ENCODE peak calls at places on chromosomes 11 and 22, in four cellular contexts. One of them, this sample, is unnamed. For H3K36me3, the result is how much of the 10 kb centered on the place peaks cover.

GRCh38 chr11:1040428-1041148 is 4.1 kb upstream of the MUC6 start:
- DNase-seq in esophagus muscularis mucosa: no peak
- DNase-seq in H1: no peak
- DNase-seq in transverse colon: no peak
- DNase-seq in this sample: no peak

GRCh38 chr11:75813126-75813525 is 1.9 kb upstream of the UVRAG start:
- DNase-seq in H1: no peak
- DNase-seq in transverse colon: no peak
- DNase-seq in esophagus muscularis mucosa: no peak
- DNase-seq in this sample: no peak

GRCh38 chr11:33687733-33688479 is 12.7 kb downstream of the C11orf91 start:
- DNase-seq in transverse colon: no peak
- DNase-seq in H1: peak
- DNase-seq in esophagus muscularis mucosa: no peak
- DNase-seq in this sample: no peak

GRCh38 chr22:36612458-36612857 is 83.5 kb upstream of the EIF3D start:
- DNase-seq in H1: no peak
- DNase-seq in esophagus muscularis mucosa: no peak
- DNase-seq in transverse colon: no peak
- DNase-seq in this sample: no peak

GRCh38 chr11:16813141-16813540 is 74.7 kb downstream of the C11orf58 start:
- DNase-seq in transverse colon: no peak
- DNase-seq in esophagus muscularis mucosa: no peak
- DNase-seq in H1: no peak
- DNase-seq in this sample: no peak

GRCh38 chr11:117384045-117384444 is 56.4 kb downstream of the CEP164 start:
- DNase-seq in transverse colon: no peak
- DNase-seq in esophagus muscularis mucosa: no peak
- DNase-seq in H1: no peak
- DNase-seq in this sample: no peak

GRCh38 chr11:72297828-72298227 is 53.9 kb upstream of the PHOX2A start:
- DNase-seq in H1: no peak
- DNase-seq in esophagus muscularis mucosa: no peak
- DNase-seq in transverse colon: no peak
- DNase-seq in this sample: peak

GRCh38 chr11:62909107-62909894 is 11.9 kb downstream of the CHRM1 start:
- DNase-seq in H1: peak
- DNase-seq in transverse colon: peak
- DNase-seq in esophagus muscularis mucosa: no peak
- DNase-seq in this sample: peak

GRCh38 chr11:108967571-108967970 is 302.7 kb downstream of the DDX10 start:
- DNase-seq in H1: no peak
- DNase-seq in esophagus muscularis mucosa: no peak
- DNase-seq in transverse colon: no peak
- DNase-seq in this sample: no peak

GRCh38 chr22:50059185-50059880 is 1.2 kb upstream of the TTLL8 start:
- DNase-seq in esophagus muscularis mucosa: no peak
- DNase-seq in H1: no peak
- DNase-seq in transverse colon: no peak
- DNase-seq in this sample: no peak

GRCh38 chr11:8233691-8234424 is 29.8 kb downstream of the LMO1 start:
- DNase-seq in H1: no peak
- DNase-seq in esophagus muscularis mucosa: no peak
- DNase-seq in transverse colon: no peak
- DNase-seq in this sample: no peak

GRCh38 chr11:19730373-19730772 is 17.7 kb downstream of the NAV2 start:
- DNase-seq in esophagus muscularis mucosa: no peak
- DNase-seq in H1: no peak
- DNase-seq in transverse colon: peak
- DNase-seq in this sample: no peak

GRCh38 chr11:62421996-62422395 is 3.2 kb downstream of the SCGB1A1 start:
- DNase-seq in transverse colon: no peak
- DNase-seq in esophagus muscularis mucosa: no peak
- DNase-seq in H1: no peak
- DNase-seq in this sample: no peak

GRCh38 chr11:135033545-135033944 is 621.5 kb upstream of the B3GAT1 start:
- DNase-seq in esophagus muscularis mucosa: peak
- DNase-seq in H1: peak
- DNase-seq in transverse colon: no peak
- DNase-seq in this sample: no peak

GRCh38 chr22:26552466-26552865 is 37.5 kb downstream of the TPST2 start:
- DNase-seq in transverse colon: no peak
- DNase-seq in H1: no peak
- DNase-seq in esophagus muscularis mucosa: no peak
- DNase-seq in this sample: no peak

GRCh38 chr22:36636916-36637315 is 66.6 kb downstream of the CACNG2 start:
- DNase-seq in transverse colon: no peak
- DNase-seq in H1: no peak
- DNase-seq in esophagus muscularis mucosa: no peak
- DNase-seq in this sample: no peak

GRCh38 chr22:43853328-43853931 is 8.9 kb downstream of the SULT4A1 start:
- DNase-seq in H1: no peak
- DNase-seq in esophagus muscularis mucosa: no peak
- DNase-seq in transverse colon: no peak
- DNase-seq in this sample: no peak

GRCh38 chr11:15711311-15711710 is 596.6 kb downstream of the INSC start:
- DNase-seq in esophagus muscularis mucosa: no peak
- DNase-seq in transverse colon: no peak
- DNase-seq in H1: peak
- DNase-seq in this sample: no peak

GRCh38 chr11:40370821-40371616 is 1088.4 kb downstream of the LRRC4C start:
- DNase-seq in esophagus muscularis mucosa: no peak
- DNase-seq in transverse colon: no peak
- DNase-seq in H1: no peak
- DNase-seq in this sample: no peak

GRCh38 chr11:67275606-67276409 is 9.5 kb downstream of the GRK2 start:
- DNase-seq in H1: no peak
- DNase-seq in esophagus muscularis mucosa: no peak
- DNase-seq in transverse colon: no peak
- DNase-seq in this sample: no peak

GRCh38 chr22:17754233-17754925 is 19.9 kb downstream of the BID start:
- DNase-seq in esophagus muscularis mucosa: no peak
- DNase-seq in H1: no peak
- DNase-seq in transverse colon: no peak
- DNase-seq in this sample: no peak

GRCh38 chr11:58301576-58301975 is 33.5 kb upstream of the OR10W1 start:
- DNase-seq in H1: no peak
- DNase-seq in transverse colon: no peak
- DNase-seq in esophagus muscularis mucosa: no peak
- DNase-seq in this sample: no peak

GRCh38 chr11:13062115-13062514 is 53.0 kb downstream of the RASSF10 start:
- DNase-seq in H1: no peak
- DNase-seq in esophagus muscularis mucosa: no peak
- DNase-seq in transverse colon: no peak
- DNase-seq in this sample: no peak

GRCh38 chr11:56783448-56784041 is 35.0 kb upstream of the OR9G4 start:
- DNase-seq in transverse colon: no peak
- DNase-seq in H1: no peak
- DNase-seq in esophagus muscularis mucosa: no peak
- DNase-seq in this sample: no peak

GRCh38 chr11:4375431-4376113 is 7.4 kb upstream of the OR52B4 start:
- DNase-seq in transverse colon: no peak
- DNase-seq in H1: no peak
- DNase-seq in esophagus muscularis mucosa: no peak
- DNase-seq in this sample: no peak

GRCh38 chr11:36108812-36109498 is 165.1 kb downstream of the LDLRAD3 start:
- DNase-seq in transverse colon: no peak
- DNase-seq in esophagus muscularis mucosa: no peak
- DNase-seq in H1: no peak
- DNase-seq in this sample: no peak

GRCh38 chr22:42985541-42985925 is 29.4 kb downstream of the PACSIN2 start:
- DNase-seq in esophagus muscularis mucosa: no peak
- DNase-seq in transverse colon: no peak
- DNase-seq in H1: no peak
- DNase-seq in this sample: no peak

DNA sequence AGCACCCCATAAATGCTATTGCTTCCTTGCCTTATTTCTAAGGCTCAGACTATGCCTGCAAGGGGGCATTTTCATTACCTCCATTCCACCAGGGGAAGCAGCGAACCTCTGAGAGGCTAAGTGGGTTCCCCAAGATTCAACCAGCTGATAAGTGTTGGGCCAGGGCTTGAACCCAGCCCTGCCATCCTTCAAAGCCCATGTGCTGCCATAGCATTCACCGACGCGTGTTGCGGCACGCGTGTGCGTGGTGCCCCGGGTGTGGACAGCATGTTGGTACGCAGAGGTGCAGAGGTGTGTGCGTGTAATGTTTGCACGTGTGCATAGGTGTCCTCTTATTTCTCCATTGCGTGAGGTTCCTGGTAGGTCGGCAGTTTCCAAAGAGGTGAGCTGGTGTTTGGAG is 66.0 kb upstream of the PPARA start:
- DNase-seq in H1: no peak
- DNase-seq in transverse colon: peak
- DNase-seq in esophagus muscularis mucosa: no peak
- DNase-seq in this sample: no peak
- H3K36me3 ChIP-seq in H1: under half
- H3K36me3 ChIP-seq in transverse colon: under half
- H3K36me3 ChIP-seq in esophagus muscularis mucosa: under half
- H3K36me3 ChIP-seq in this sample: under half

GRCh38 chr11:128502736-128503135 is 84.6 kb downstream of the ETS1 start:
- DNase-seq in esophagus muscularis mucosa: no peak
- DNase-seq in H1: no peak
- DNase-seq in transverse colon: no peak
- DNase-seq in this sample: no peak

GRCh38 chr11:128500488-128500887 is 86.9 kb downstream of the ETS1 start:
- DNase-seq in esophagus muscularis mucosa: no peak
- DNase-seq in H1: no peak
- DNase-seq in transverse colon: no peak
- DNase-seq in this sample: no peak

GRCh38 chr11:128499613-128500213 is 87.6 kb downstream of the ETS1 start:
- DNase-seq in esophagus muscularis mucosa: no peak
- DNase-seq in transverse colon: no peak
- DNase-seq in H1: no peak
- DNase-seq in this sample: no peak

GRCh38 chr11:128501576-128502549 is 85.5 kb downstream of the ETS1 start:
- DNase-seq in transverse colon: no peak
- DNase-seq in H1: no peak
- DNase-seq in esophagus muscularis mucosa: no peak
- DNase-seq in this sample: no peak

GRCh38 chr11:128501008-128501407 is 86.3 kb downstream of the ETS1 start:
- DNase-seq in transverse colon: no peak
- DNase-seq in H1: no peak
- DNase-seq in esophagus muscularis mucosa: no peak
- DNase-seq in this sample: no peak
- TF ChIP-seq POLR2AphosphoS5 in transverse colon: no peak
- TF ChIP-seq POLR2AphosphoS5 in H1: no peak
- TF ChIP-seq POLR2AphosphoS5 in esophagus muscularis mucosa: no peak
- TF ChIP-seq POLR2AphosphoS5 in this sample: no peak

DNA sequence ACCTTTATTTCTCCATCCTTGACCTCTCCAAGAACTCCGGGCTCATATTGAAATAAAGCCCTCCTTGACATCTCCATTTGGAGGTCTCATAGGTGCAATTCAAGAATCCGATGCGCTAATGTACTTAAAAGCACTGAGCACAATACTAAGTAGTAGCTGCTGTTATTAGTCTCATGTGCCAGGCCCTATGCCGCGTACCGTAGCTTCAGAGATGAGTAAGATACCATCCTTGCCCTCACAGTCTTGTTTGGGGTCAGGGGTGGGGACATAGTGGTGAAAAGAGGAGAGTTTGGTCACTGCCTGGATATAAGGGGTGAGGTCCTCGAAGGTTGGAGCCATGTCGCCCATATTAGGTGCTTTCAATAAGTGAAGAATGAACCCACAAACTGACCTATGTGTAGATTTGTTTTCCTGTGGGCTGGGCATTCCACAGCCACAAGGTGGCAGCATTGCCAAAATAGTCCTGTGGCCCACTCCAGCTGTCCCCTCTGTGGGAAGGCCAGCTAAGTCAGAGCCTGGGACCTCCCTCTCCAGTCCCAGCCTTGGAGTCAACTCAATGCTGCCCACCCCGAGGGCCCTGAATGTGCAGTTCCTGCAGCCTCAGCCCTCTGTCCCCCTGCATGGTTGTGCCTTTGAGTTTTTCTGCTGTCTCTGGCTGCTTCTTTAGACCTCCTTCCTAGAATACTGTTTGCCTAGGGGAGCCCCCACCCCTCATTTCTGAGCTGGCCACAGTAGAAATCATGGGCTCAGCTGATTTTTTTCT is 6.5 kb downstream of the DCPS start:
- DNase-seq in esophagus muscularis mucosa: peak
- DNase-seq in H1: peak
- DNase-seq in transverse colon: peak
- DNase-seq in this sample: peak
- TF ChIP-seq POLR2A in esophagus muscularis mucosa: no peak
- TF ChIP-seq POLR2A in H1: no peak
- TF ChIP-seq POLR2A in transverse colon: no peak
- TF ChIP-seq POLR2A in this sample: no peak

DNA sequence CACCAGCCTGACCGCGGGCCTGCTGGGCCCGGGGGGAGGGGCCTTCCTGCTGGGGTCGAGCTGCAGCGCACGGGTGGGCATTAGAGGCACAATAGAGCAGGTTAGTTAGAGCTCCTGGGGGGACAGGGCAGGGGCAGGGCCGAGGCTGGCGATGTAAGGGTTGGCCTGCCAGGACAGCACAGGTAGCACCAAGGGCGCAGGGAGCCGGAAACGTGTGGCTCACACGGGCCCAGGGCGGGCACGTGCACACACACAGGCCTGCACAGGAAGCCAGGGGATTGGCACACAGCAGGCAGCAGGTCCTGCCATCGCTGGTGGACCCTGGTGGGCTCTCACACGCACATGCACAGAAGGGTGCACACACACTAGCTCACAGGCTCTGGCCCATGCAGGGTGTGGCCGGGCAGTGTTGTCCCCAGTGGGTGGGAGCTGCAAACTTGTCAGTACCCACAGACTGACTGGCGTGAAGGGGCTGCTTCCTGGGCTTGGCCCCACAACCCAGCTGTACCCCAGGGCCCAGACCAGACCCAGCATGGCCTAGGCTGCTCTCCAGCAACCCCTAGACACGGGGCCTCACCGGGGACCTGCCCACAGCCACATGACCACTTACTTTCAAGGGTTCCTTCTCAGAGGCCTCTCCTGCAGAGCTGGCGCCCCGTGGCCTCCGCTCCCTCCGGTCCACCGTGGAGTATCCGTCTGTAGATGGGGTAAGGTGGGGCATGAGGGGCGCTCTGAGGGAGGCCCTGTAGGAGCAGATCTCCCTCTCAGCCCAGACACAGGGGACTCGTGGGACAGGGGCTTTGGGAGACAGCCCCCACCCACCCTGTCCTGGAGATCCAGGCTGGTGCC is 29.9 kb upstream of the TXNRD2 start:
- DNase-seq in H1: no peak
- DNase-seq in transverse colon: no peak
- DNase-seq in esophagus muscularis mucosa: no peak
- DNase-seq in this sample: no peak
- H3K36me3 ChIP-seq in H1: under half
- H3K36me3 ChIP-seq in transverse colon: under half
- H3K36me3 ChIP-seq in esophagus muscularis mucosa: half or more
- H3K36me3 ChIP-seq in this sample: under half